ENCODE peak calls at places on chromosomes 2 and 18, in ten cellular contexts. One of them, this sample, is unnamed.

GRCh38 chr2:48433682-48434081 is 96.3 kb upstream of the STON1 start:
- DNase-seq in right lobe of liver: peak; percentile 80
- DNase-seq in sigmoid colon: no peak
- DNase-seq in body of pancreas: no peak
- DNase-seq in NB4: no peak
- DNase-seq in A549: no peak
- DNase-seq in Peyer's patch: no peak
- DNase-seq in tibial nerve: peak; percentile 60
- DNase-seq in ovary: peak; percentile 57
- DNase-seq in spleen: no peak
- DNase-seq in this sample: peak; percentile 36

GRCh38 chr2:194452504-194452903 is 1204.5 kb upstream of the SLC39A10 start:
- DNase-seq in right lobe of liver: no peak
- DNase-seq in sigmoid colon: no peak
- DNase-seq in body of pancreas: no peak
- DNase-seq in NB4: no peak
- DNase-seq in A549: no peak
- DNase-seq in Peyer's patch: no peak
- DNase-seq in tibial nerve: no peak
- DNase-seq in ovary: no peak
- DNase-seq in spleen: no peak
- DNase-seq in this sample: no peak

GRCh38 chr2:53905396-53905795 is 45.6 kb upstream of the GPR75 start:
- DNase-seq in right lobe of liver: no peak
- DNase-seq in sigmoid colon: no peak
- DNase-seq in body of pancreas: no peak
- DNase-seq in NB4: no peak
- DNase-seq in A549: no peak
- DNase-seq in Peyer's patch: no peak
- DNase-seq in tibial nerve: no peak
- DNase-seq in ovary: no peak
- DNase-seq in spleen: no peak
- DNase-seq in this sample: no peak

GRCh38 chr2:127455566-127456493 is 37.6 kb downstream of the PROC start:
- DNase-seq in right lobe of liver: no peak
- DNase-seq in sigmoid colon: no peak
- DNase-seq in body of pancreas: no peak
- DNase-seq in NB4: no peak
- DNase-seq in A549: no peak
- DNase-seq in Peyer's patch: peak; percentile 65
- DNase-seq in tibial nerve: no peak
- DNase-seq in ovary: no peak
- DNase-seq in spleen: no peak
- DNase-seq in this sample: no peak

GRCh38 chr2:12487253-12488004 is 229.3 kb upstream of the TRIB2 start:
- DNase-seq in right lobe of liver: no peak
- DNase-seq in sigmoid colon: no peak
- DNase-seq in body of pancreas: no peak
- DNase-seq in NB4: no peak
- DNase-seq in A549: no peak
- DNase-seq in Peyer's patch: no peak
- DNase-seq in tibial nerve: peak; percentile 1
- DNase-seq in ovary: no peak
- DNase-seq in spleen: no peak
- DNase-seq in this sample: no peak

GRCh38 chr2:101960903-101961286 is 30.9 kb upstream of the IL1R2 start:
- DNase-seq in right lobe of liver: peak; percentile 85
- DNase-seq in sigmoid colon: no peak
- DNase-seq in body of pancreas: no peak
- DNase-seq in NB4: no peak
- DNase-seq in A549: no peak
- DNase-seq in Peyer's patch: no peak
- DNase-seq in tibial nerve: no peak
- DNase-seq in ovary: no peak
- DNase-seq in spleen: peak; percentile 68
- DNase-seq in this sample: no peak

GRCh38 chr2:46922049-46922448 is 6.4 kb upstream of the MCFD2 start:
- DNase-seq in right lobe of liver: no peak
- DNase-seq in sigmoid colon: no peak
- DNase-seq in body of pancreas: no peak
- DNase-seq in NB4: no peak
- DNase-seq in A549: no peak
- DNase-seq in Peyer's patch: peak; percentile 13
- DNase-seq in tibial nerve: no peak
- DNase-seq in ovary: no peak
- DNase-seq in spleen: no peak
- DNase-seq in this sample: no peak

GRCh38 chr18:55844373-55844772 is 256.4 kb upstream of the TCF4 start:
- DNase-seq in right lobe of liver: no peak
- DNase-seq in sigmoid colon: no peak
- DNase-seq in body of pancreas: no peak
- DNase-seq in NB4: no peak
- DNase-seq in A549: no peak
- DNase-seq in Peyer's patch: no peak
- DNase-seq in tibial nerve: no peak
- DNase-seq in ovary: no peak
- DNase-seq in spleen: no peak
- DNase-seq in this sample: no peak

GRCh38 chr2:134127496-134127895 is 126.4 kb upstream of the MGAT5 start:
- DNase-seq in right lobe of liver: no peak
- DNase-seq in sigmoid colon: no peak
- DNase-seq in body of pancreas: no peak
- DNase-seq in NB4: no peak
- DNase-seq in A549: no peak
- DNase-seq in Peyer's patch: peak; percentile 80
- DNase-seq in tibial nerve: no peak
- DNase-seq in ovary: no peak
- DNase-seq in spleen: no peak
- DNase-seq in this sample: no peak

GRCh38 chr2:147636238-147636887 is 208.5 kb upstream of the ACVR2A start:
- DNase-seq in right lobe of liver: no peak
- DNase-seq in sigmoid colon: no peak
- DNase-seq in body of pancreas: no peak
- DNase-seq in NB4: peak; percentile 38
- DNase-seq in A549: no peak
- DNase-seq in Peyer's patch: no peak
- DNase-seq in tibial nerve: peak; percentile 17
- DNase-seq in ovary: no peak
- DNase-seq in spleen: no peak
- DNase-seq in this sample: peak; percentile 17

GRCh38 chr2:31151501-31151900 is 13.3 kb upstream of the GALNT14 start:
- DNase-seq in right lobe of liver: no peak
- DNase-seq in sigmoid colon: no peak
- DNase-seq in body of pancreas: no peak
- DNase-seq in NB4: no peak
- DNase-seq in A549: no peak
- DNase-seq in Peyer's patch: no peak
- DNase-seq in tibial nerve: no peak
- DNase-seq in ovary: no peak
- DNase-seq in spleen: no peak
- DNase-seq in this sample: no peak

GRCh38 chr2:79122676-79123075 is 2.4 kb downstream of the REG1A start:
- DNase-seq in right lobe of liver: no peak
- DNase-seq in sigmoid colon: no peak
- DNase-seq in body of pancreas: peak; percentile 60
- DNase-seq in NB4: no peak
- DNase-seq in A549: no peak
- DNase-seq in Peyer's patch: no peak
- DNase-seq in tibial nerve: no peak
- DNase-seq in ovary: no peak
- DNase-seq in spleen: no peak
- DNase-seq in this sample: no peak

GRCh38 chr2:156908825-156909224 is 348.7 kb upstream of the GALNT5 start:
- DNase-seq in right lobe of liver: no peak
- DNase-seq in sigmoid colon: no peak
- DNase-seq in body of pancreas: no peak
- DNase-seq in NB4: no peak
- DNase-seq in A549: no peak
- DNase-seq in Peyer's patch: no peak
- DNase-seq in tibial nerve: no peak
- DNase-seq in ovary: no peak
- DNase-seq in spleen: no peak
- DNase-seq in this sample: no peak

GRCh38 chr2:233301811-233302210 is 5.8 kb upstream of the SAG start:
- DNase-seq in right lobe of liver: no peak
- DNase-seq in sigmoid colon: no peak
- DNase-seq in body of pancreas: no peak
- DNase-seq in NB4: no peak
- DNase-seq in A549: no peak
- DNase-seq in Peyer's patch: no peak
- DNase-seq in tibial nerve: no peak
- DNase-seq in ovary: no peak
- DNase-seq in spleen: no peak
- DNase-seq in this sample: no peak

GRCh38 chr2:12296915-12297314 is 419.8 kb upstream of the TRIB2 start:
- DNase-seq in right lobe of liver: no peak
- DNase-seq in sigmoid colon: no peak
- DNase-seq in body of pancreas: no peak
- DNase-seq in NB4: no peak
- DNase-seq in A549: no peak
- DNase-seq in Peyer's patch: no peak
- DNase-seq in tibial nerve: no peak
- DNase-seq in ovary: no peak
- DNase-seq in spleen: no peak
- DNase-seq in this sample: no peak

GRCh38 chr2:120556908-120557307 is 178.8 kb upstream of the GLI2 start:
- DNase-seq in right lobe of liver: no peak
- DNase-seq in sigmoid colon: no peak
- DNase-seq in body of pancreas: no peak
- DNase-seq in NB4: no peak
- DNase-seq in A549: no peak
- DNase-seq in Peyer's patch: no peak
- DNase-seq in tibial nerve: no peak
- DNase-seq in ovary: no peak
- DNase-seq in spleen: no peak
- DNase-seq in this sample: no peak

GRCh38 chr2:81194176-81194575 is 889.6 kb upstream of the LRRTM1 start:
- DNase-seq in right lobe of liver: no peak
- DNase-seq in sigmoid colon: no peak
- DNase-seq in body of pancreas: no peak
- DNase-seq in NB4: no peak
- DNase-seq in A549: no peak
- DNase-seq in Peyer's patch: peak; percentile 42
- DNase-seq in tibial nerve: no peak
- DNase-seq in ovary: no peak
- DNase-seq in spleen: no peak
- DNase-seq in this sample: no peak

DNA sequence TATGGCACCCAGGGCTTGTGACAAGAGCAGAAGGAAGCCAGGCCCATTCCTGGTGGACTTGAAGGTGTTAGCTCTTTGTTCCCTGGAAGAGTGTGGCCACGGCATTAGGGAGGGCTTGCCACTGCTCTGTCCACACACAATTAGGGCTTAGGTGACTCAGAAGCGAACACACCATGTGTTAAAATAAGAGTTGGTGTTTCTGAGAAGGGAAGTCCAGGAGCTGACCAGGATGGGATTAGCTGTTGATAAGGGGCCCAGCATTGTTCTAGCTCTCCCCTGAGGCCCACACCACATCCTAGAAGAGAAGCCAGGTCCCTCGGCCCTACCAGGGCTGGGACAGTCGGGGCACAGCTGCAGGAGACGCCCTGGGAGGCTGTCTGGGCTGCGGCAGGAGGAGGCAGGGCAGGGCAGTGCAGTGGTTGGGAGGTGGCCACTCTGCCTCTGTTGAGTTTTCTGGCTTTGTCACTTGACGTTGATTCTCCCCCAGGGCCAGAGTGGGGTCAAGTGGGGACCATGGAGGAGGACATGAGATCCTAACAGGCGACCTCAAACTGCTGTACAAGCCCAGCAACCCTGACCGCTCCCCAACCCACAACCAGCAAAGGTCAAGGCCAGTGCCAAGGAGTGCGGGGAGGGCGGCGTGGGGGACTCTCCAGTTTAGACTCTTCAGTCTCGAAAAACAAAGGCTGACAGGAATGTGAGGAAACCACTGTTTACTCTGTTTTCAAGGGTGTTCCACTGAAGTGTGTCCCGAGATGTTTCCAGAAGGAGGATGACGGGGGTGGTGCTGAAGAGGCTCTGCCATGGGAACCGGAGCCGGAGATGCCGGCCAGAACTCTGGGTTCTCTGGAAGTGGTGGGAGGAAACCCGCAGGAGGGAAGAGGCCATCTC is 16.8 kb downstream of the GNLY start:
- DNase-seq in right lobe of liver: no peak
- DNase-seq in sigmoid colon: no peak
- DNase-seq in body of pancreas: no peak
- DNase-seq in NB4: peak; percentile 68
- DNase-seq in A549: no peak
- DNase-seq in Peyer's patch: peak; percentile 77
- DNase-seq in tibial nerve: peak; percentile 37
- DNase-seq in ovary: peak; percentile 80
- DNase-seq in spleen: peak; percentile 83
- DNase-seq in this sample: no peak
- TF ChIP-seq POLR2A in right lobe of liver: no peak
- TF ChIP-seq POLR2A in sigmoid colon: no peak
- TF ChIP-seq POLR2A in body of pancreas: no peak
- TF ChIP-seq POLR2A in NB4: no peak
- TF ChIP-seq POLR2A in A549: no peak
- TF ChIP-seq POLR2A in Peyer's patch: no peak
- TF ChIP-seq POLR2A in tibial nerve: no peak
- TF ChIP-seq POLR2A in ovary: no peak
- TF ChIP-seq POLR2A in spleen: no peak
- TF ChIP-seq POLR2A in this sample: no peak

GRCh38 chr2:109325570-109325969 is 196.6 kb downstream of the SH3RF3 start:
- DNase-seq in right lobe of liver: no peak
- DNase-seq in sigmoid colon: no peak
- DNase-seq in body of pancreas: no peak
- DNase-seq in NB4: no peak
- DNase-seq in A549: no peak
- DNase-seq in Peyer's patch: no peak
- DNase-seq in tibial nerve: no peak
- DNase-seq in ovary: no peak
- DNase-seq in spleen: no peak
- DNase-seq in this sample: no peak
- H3K4me3 ChIP-seq in right lobe of liver: no peak overlapping the region
- H3K4me3 ChIP-seq in sigmoid colon: no peak overlapping the region
- H3K4me3 ChIP-seq in body of pancreas: no peak overlapping the region
- H3K4me3 ChIP-seq in NB4: no peak overlapping the region
- H3K4me3 ChIP-seq in A549: no peak overlapping the region
- H3K4me3 ChIP-seq in Peyer's patch: no peak overlapping the region
- H3K4me3 ChIP-seq in tibial nerve: no peak overlapping the region
- H3K4me3 ChIP-seq in ovary: no peak overlapping the region
- H3K4me3 ChIP-seq in spleen: no peak overlapping the region
- H3K4me3 ChIP-seq in this sample: no peak overlapping the region

GRCh38 chr2:55133467-55134315 is 83.4 kb upstream of the RTN4 start:
- DNase-seq in right lobe of liver: peak; percentile 66
- DNase-seq in sigmoid colon: peak; percentile 74
- DNase-seq in body of pancreas: no peak
- DNase-seq in NB4: peak; percentile 31
- DNase-seq in A549: no peak
- DNase-seq in Peyer's patch: peak; percentile 68
- DNase-seq in tibial nerve: peak; percentile 56
- DNase-seq in ovary: peak; percentile 50
- DNase-seq in spleen: no peak
- DNase-seq in this sample: peak; percentile 60
- TF ChIP-seq POLR2A in right lobe of liver: peak; percentile 54
- TF ChIP-seq POLR2A in sigmoid colon: no peak
- TF ChIP-seq POLR2A in body of pancreas: no peak
- TF ChIP-seq POLR2A in NB4: no peak
- TF ChIP-seq POLR2A in A549: no peak
- TF ChIP-seq POLR2A in Peyer's patch: no peak
- TF ChIP-seq POLR2A in tibial nerve: peak; percentile 45
- TF ChIP-seq POLR2A in ovary: no peak
- TF ChIP-seq POLR2A in spleen: no peak
- TF ChIP-seq POLR2A in this sample: no peak

GRCh38 chr2:174036825-174037224 is 71.7 kb upstream of the SP3 start:
- DNase-seq in right lobe of liver: no peak
- DNase-seq in sigmoid colon: no peak
- DNase-seq in body of pancreas: no peak
- DNase-seq in NB4: no peak
- DNase-seq in A549: no peak
- DNase-seq in Peyer's patch: no peak
- DNase-seq in tibial nerve: no peak
- DNase-seq in ovary: no peak
- DNase-seq in spleen: no peak
- DNase-seq in this sample: no peak
- H3K4me3 ChIP-seq in right lobe of liver: no peak overlapping the region
- H3K4me3 ChIP-seq in sigmoid colon: no peak overlapping the region
- H3K4me3 ChIP-seq in body of pancreas: no peak overlapping the region
- H3K4me3 ChIP-seq in NB4: no peak overlapping the region
- H3K4me3 ChIP-seq in A549: no peak overlapping the region
- H3K4me3 ChIP-seq in Peyer's patch: no peak overlapping the region
- H3K4me3 ChIP-seq in tibial nerve: no peak overlapping the region
- H3K4me3 ChIP-seq in ovary: no peak overlapping the region
- H3K4me3 ChIP-seq in spleen: no peak overlapping the region
- H3K4me3 ChIP-seq in this sample: no peak overlapping the region

This sample was measured in uterus.